ENCODE peak calls at places on chromosomes 3 and 15, in ten cellular contexts. Y is GM12878; X is T-cell; R is NCI-H82; Z is stimulated activated CD4-positive, alpha-beta T cell treated with anti-CD3 and anti-CD28 coated beads, Interleukin-12 subunit alpha, Interleukin-12 subunit beta, amount 100 ng/mL, for 4 hours; O is GM23248; H is germinal center; D is fibroblast of lung; L is C1 segment of cervical spinal cord; W is LoVo. I is an unnamed sample.

GRCh38 chr15:71329509-71330260 is 214.4 kb downstream of the THSD4 start:
- DNase-seq in Y (no peak), X (no peak), R (no peak), Z (no peak), O (peak; percentile 35), H (no peak), D (peak; percentile 87), L (no peak), W (peak; percentile 91), I (no peak)

GRCh38 chr3:127456471-127457093 is 134.0 kb downstream of the TPRA1 start:
- DNase-seq in Y (no peak), X (no peak), R (no peak), Z (no peak), O (peak; percentile 87), H (no peak), D (peak; percentile 72), L (no peak), W (no peak), I (no peak)

GRCh38 chr15:40085225-40085624 is 23.5 kb downstream of the BMF start:
- DNase-seq in Y (no peak), X (no peak), R (no peak), Z (no peak), O (peak; percentile 54), H (no peak), D (peak; percentile 62), L (no peak), W (no peak), I (no peak)

GRCh38 chr3:184345678-184346144 is 8.3 kb downstream of the FAM131A start:
- DNase-seq in Y (no peak), X (no peak), R (peak; percentile 84), Z (no peak), O (peak; percentile 90), H (no peak), D (peak; percentile 49), L (peak; percentile 82), W (peak; percentile 84), I (peak; percentile 40)

GRCh38 chr3:30680789-30681188 is 74.4 kb downstream of the TGFBR2 start:
- DNase-seq in Y (no peak), X (no peak), R (no peak), Z (no peak), O (peak; percentile 48), H (no peak), D (peak; percentile 36), L (peak; percentile 65), W (no peak), I (no peak)

GRCh38 chr3:24255414-24255813 is 239.2 kb downstream of the THRB start:
- DNase-seq in Y (no peak), X (no peak), R (no peak), Z (no peak), O (no peak), H (no peak), D (no peak), L (no peak), W (no peak), I (no peak)

GRCh38 chr3:18195836-18196235 is 229.3 kb downstream of the SATB1 start:
- DNase-seq in Y (no peak), X (no peak), R (no peak), Z (no peak), O (no peak), H (no peak), D (no peak), L (no peak), W (no peak), I (no peak)

GRCh38 chr3:16090013-16090412 is 84.5 kb upstream of the GALNT15 start:
- DNase-seq in Y (no peak), X (no peak), R (no peak), Z (no peak), O (peak; percentile 96), H (no peak), D (peak; percentile 100), L (no peak), W (no peak), I (no peak)

GRCh38 chr3:130933801-130934345 is 40.0 kb downstream of the ATP2C1 start:
- DNase-seq in Y (no peak), X (no peak), R (peak; percentile 67), Z (no peak), O (peak; percentile 19), H (no peak), D (peak; percentile 77), L (no peak), W (no peak), I (no peak)

GRCh38 chr15:99619712-99620111 is 53.9 kb downstream of the MEF2A start:
- DNase-seq in Y (no peak), X (no peak), R (no peak), Z (no peak), O (peak; percentile 39), H (no peak), D (no peak), L (no peak), W (no peak), I (no peak)

GRCh38 chr15:69380100-69380725 is 33.9 kb upstream of the KIF23 start:
- DNase-seq in Y (no peak), X (no peak), R (peak; percentile 32), Z (no peak), O (peak; percentile 46), H (no peak), D (no peak), L (no peak), W (no peak), I (no peak)

GRCh38 chr3:104977719-104978118 is 389.0 kb upstream of the ALCAM start:
- DNase-seq in Y (no peak), X (no peak), R (no peak), Z (no peak), O (no peak), H (no peak), D (no peak), L (no peak), W (no peak), I (no peak)

GRCh38 chr15:100918034-100918689 is 995 bp upstream of the LRRK1 start:
- DNase-seq in Y (no peak), X (peak; percentile 17), R (peak; percentile 88), Z (peak; percentile 72), O (peak; percentile 92), H (peak; percentile 91), D (peak; percentile 69), L (peak; percentile 61), W (peak; percentile 93), I (peak; percentile 90)

GRCh38 chr15:85751731-85752421 is 42.8 kb downstream of the KLHL25 start:
- DNase-seq in Y (no peak), X (no peak), R (no peak), Z (no peak), O (no peak), H (no peak), D (no peak), L (peak; percentile 77), W (no peak), I (no peak)

GRCh38 chr15:26891448-26891881 is 24.6 kb downstream of the GABRA5 start:
- DNase-seq in Y (no peak), X (no peak), R (peak; percentile 87), Z (peak; percentile 21), O (peak; percentile 77), H (peak; percentile 25), D (peak; percentile 72), L (peak; percentile 72), W (peak; percentile 30), I (peak; percentile 42)

GRCh38 chr3:27632431-27633223 is 89.5 kb downstream of the EOMES start:
- DNase-seq in Y (no peak), X (peak; percentile 9), R (peak; percentile 44), Z (peak; percentile 38), O (peak; percentile 83), H (peak; percentile 66), D (peak; percentile 77), L (peak; percentile 47), W (peak; percentile 49), I (peak; percentile 57)